ENCODE peak calls at places on chromosomes 2 and 18, in ten cellular contexts. One of them, this sample, is unnamed.

GRCh38 chr2:67984600-67984999 is 78.2 kb downstream of the C1D start:
- DNase-seq in stomach: no peak
- DNase-seq in MM.1S: no peak
- DNase-seq in neuronal stem cell: no peak
- DNase-seq in right atrium auricular region: no peak
- DNase-seq in vagina: no peak
- DNase-seq in psoas muscle: no peak
- DNase-seq in heart left ventricle: no peak
- DNase-seq in mammary epithelial cell: no peak
- DNase-seq in fibroblast of lung: no peak
- DNase-seq in this sample: no peak

GRCh38 chr2:191508738-191509137 is 169.2 kb upstream of the NABP1 start:
- DNase-seq in psoas muscle: no peak
- DNase-seq in heart left ventricle: no peak
- DNase-seq in vagina: no peak
- DNase-seq in neuronal stem cell: no peak
- DNase-seq in MM.1S: no peak
- DNase-seq in mammary epithelial cell: no peak
- DNase-seq in right atrium auricular region: no peak
- DNase-seq in stomach: no peak
- DNase-seq in fibroblast of lung: no peak
- DNase-seq in this sample: no peak

GRCh38 chr2:223093436-223093839 is 41.4 kb downstream of the KCNE4 start:
- DNase-seq in MM.1S: no peak
- DNase-seq in fibroblast of lung: no peak
- DNase-seq in mammary epithelial cell: peak; percentile 63
- DNase-seq in neuronal stem cell: no peak
- DNase-seq in heart left ventricle: peak; percentile 68
- DNase-seq in stomach: no peak
- DNase-seq in psoas muscle: peak; percentile 71
- DNase-seq in vagina: peak; percentile 84
- DNase-seq in right atrium auricular region: peak; percentile 85
- DNase-seq in this sample: no peak

GRCh38 chr18:51135361-51135760 is 62.1 kb downstream of the MEX3C start:
- DNase-seq in MM.1S: no peak
- DNase-seq in psoas muscle: no peak
- DNase-seq in mammary epithelial cell: peak; percentile 93
- DNase-seq in neuronal stem cell: no peak
- DNase-seq in stomach: no peak
- DNase-seq in fibroblast of lung: peak; percentile 19
- DNase-seq in heart left ventricle: no peak
- DNase-seq in vagina: no peak
- DNase-seq in right atrium auricular region: no peak
- DNase-seq in this sample: no peak

GRCh38 chr2:180257247-180257646 is 250.2 kb upstream of the CWC22 start:
- DNase-seq in mammary epithelial cell: no peak
- DNase-seq in right atrium auricular region: no peak
- DNase-seq in vagina: no peak
- DNase-seq in heart left ventricle: no peak
- DNase-seq in MM.1S: no peak
- DNase-seq in neuronal stem cell: no peak
- DNase-seq in psoas muscle: no peak
- DNase-seq in stomach: no peak
- DNase-seq in fibroblast of lung: no peak
- DNase-seq in this sample: no peak

GRCh38 chr2:45888167-45888566 is 236.7 kb downstream of the PRKCE start:
- DNase-seq in neuronal stem cell: no peak
- DNase-seq in stomach: no peak
- DNase-seq in vagina: no peak
- DNase-seq in psoas muscle: no peak
- DNase-seq in right atrium auricular region: no peak
- DNase-seq in mammary epithelial cell: no peak
- DNase-seq in heart left ventricle: no peak
- DNase-seq in fibroblast of lung: peak; percentile 80
- DNase-seq in MM.1S: no peak
- DNase-seq in this sample: no peak

GRCh38 chr18:13710460-13710859 is 15.9 kb downstream of the FAM210A start:
- DNase-seq in neuronal stem cell: no peak
- DNase-seq in heart left ventricle: no peak
- DNase-seq in MM.1S: no peak
- DNase-seq in fibroblast of lung: peak; percentile 12
- DNase-seq in stomach: no peak
- DNase-seq in mammary epithelial cell: peak; percentile 99
- DNase-seq in vagina: no peak
- DNase-seq in right atrium auricular region: no peak
- DNase-seq in psoas muscle: no peak
- DNase-seq in this sample: no peak

GRCh38 chr2:95062716-95063400 is 37.4 kb downstream of the MAL start:
- DNase-seq in right atrium auricular region: no peak
- DNase-seq in vagina: peak; percentile 60
- DNase-seq in mammary epithelial cell: peak; percentile 19
- DNase-seq in fibroblast of lung: no peak
- DNase-seq in stomach: no peak
- DNase-seq in neuronal stem cell: no peak
- DNase-seq in psoas muscle: no peak
- DNase-seq in heart left ventricle: no peak
- DNase-seq in MM.1S: no peak
- DNase-seq in this sample: no peak

GRCh38 chr18:22337311-22337710 is 80.4 kb downstream of the CTAGE1 start:
- DNase-seq in psoas muscle: no peak
- DNase-seq in right atrium auricular region: no peak
- DNase-seq in heart left ventricle: no peak
- DNase-seq in MM.1S: no peak
- DNase-seq in mammary epithelial cell: no peak
- DNase-seq in vagina: no peak
- DNase-seq in fibroblast of lung: peak; percentile 31
- DNase-seq in neuronal stem cell: no peak
- DNase-seq in stomach: no peak
- DNase-seq in this sample: no peak

GRCh38 chr2:192546566-192546965 is 351.8 kb upstream of the TMEFF2 start:
- DNase-seq in mammary epithelial cell: peak; percentile 39
- DNase-seq in fibroblast of lung: no peak
- DNase-seq in neuronal stem cell: no peak
- DNase-seq in MM.1S: no peak
- DNase-seq in heart left ventricle: no peak
- DNase-seq in vagina: no peak
- DNase-seq in stomach: no peak
- DNase-seq in right atrium auricular region: no peak
- DNase-seq in psoas muscle: no peak
- DNase-seq in this sample: no peak

GRCh38 chr18:10401489-10401888 is 52.9 kb upstream of the APCDD1 start:
- DNase-seq in heart left ventricle: no peak
- DNase-seq in fibroblast of lung: no peak
- DNase-seq in right atrium auricular region: no peak
- DNase-seq in psoas muscle: no peak
- DNase-seq in mammary epithelial cell: no peak
- DNase-seq in stomach: no peak
- DNase-seq in vagina: no peak
- DNase-seq in MM.1S: no peak
- DNase-seq in neuronal stem cell: no peak
- DNase-seq in this sample: no peak

GRCh38 chr2:226837787-226838603 is 2.1 kb downstream of the RHBDD1 start:
- DNase-seq in psoas muscle: no peak
- DNase-seq in mammary epithelial cell: no peak
- DNase-seq in stomach: no peak
- DNase-seq in heart left ventricle: no peak
- DNase-seq in right atrium auricular region: no peak
- DNase-seq in MM.1S: no peak
- DNase-seq in neuronal stem cell: no peak
- DNase-seq in vagina: no peak
- DNase-seq in fibroblast of lung: no peak
- DNase-seq in this sample: no peak

GRCh38 chr2:128376241-128377041 is 57.8 kb upstream of the HS6ST1 start:
- DNase-seq in MM.1S: no peak
- DNase-seq in heart left ventricle: no peak
- DNase-seq in stomach: peak; percentile 21
- DNase-seq in right atrium auricular region: no peak
- DNase-seq in mammary epithelial cell: no peak
- DNase-seq in neuronal stem cell: no peak
- DNase-seq in psoas muscle: no peak
- DNase-seq in vagina: no peak
- DNase-seq in fibroblast of lung: no peak
- DNase-seq in this sample: no peak

GRCh38 chr2:8983571-8983970 is 19.9 kb downstream of the MBOAT2 start:
- DNase-seq in MM.1S: no peak
- DNase-seq in vagina: no peak
- DNase-seq in mammary epithelial cell: no peak
- DNase-seq in right atrium auricular region: no peak
- DNase-seq in psoas muscle: no peak
- DNase-seq in heart left ventricle: no peak
- DNase-seq in neuronal stem cell: no peak
- DNase-seq in stomach: no peak
- DNase-seq in fibroblast of lung: no peak
- DNase-seq in this sample: no peak

GRCh38 chr2:176068037-176068832 is 15.5 kb downstream of the EVX2 start:
- DNase-seq in stomach: no peak
- DNase-seq in mammary epithelial cell: no peak
- DNase-seq in neuronal stem cell: no peak
- DNase-seq in vagina: no peak
- DNase-seq in fibroblast of lung: no peak
- DNase-seq in psoas muscle: no peak
- DNase-seq in MM.1S: no peak
- DNase-seq in right atrium auricular region: no peak
- DNase-seq in heart left ventricle: no peak
- DNase-seq in this sample: no peak

GRCh38 chr2:25303517-25304338 is 38.0 kb downstream of the DNMT3A start:
- DNase-seq in mammary epithelial cell: no peak
- DNase-seq in fibroblast of lung: no peak
- DNase-seq in stomach: no peak
- DNase-seq in MM.1S: no peak
- DNase-seq in neuronal stem cell: no peak
- DNase-seq in psoas muscle: no peak
- DNase-seq in heart left ventricle: no peak
- DNase-seq in right atrium auricular region: no peak
- DNase-seq in vagina: no peak
- DNase-seq in this sample: no peak
- H3K4me1 ChIP-seq in mammary epithelial cell: peaks cover 30% of the 10 kb centered on the region
- H3K4me1 ChIP-seq in fibroblast of lung: peaks cover 9% of the 10 kb centered on the region
- H3K4me1 ChIP-seq in stomach: peaks cover 21% of the 10 kb centered on the region
- H3K4me1 ChIP-seq in MM.1S: peaks cover 21% of the 10 kb centered on the region
- H3K4me1 ChIP-seq in neuronal stem cell: peaks cover 16% of the 10 kb centered on the region
- H3K4me1 ChIP-seq in psoas muscle: peaks cover 67% of the 10 kb centered on the region
- H3K4me1 ChIP-seq in heart left ventricle: peaks cover 45% of the 10 kb centered on the region
- H3K4me1 ChIP-seq in right atrium auricular region: peaks cover 73% of the 10 kb centered on the region
- H3K4me1 ChIP-seq in vagina: peaks cover 61% of the 10 kb centered on the region
- H3K4me1 ChIP-seq in this sample: peaks cover 89% of the 10 kb centered on the region

GRCh38 chr2:16101196-16101595 is 160.8 kb downstream of the MYCN start:
- DNase-seq in fibroblast of lung: no peak
- DNase-seq in neuronal stem cell: no peak
- DNase-seq in heart left ventricle: no peak
- DNase-seq in MM.1S: no peak
- DNase-seq in mammary epithelial cell: no peak
- DNase-seq in psoas muscle: no peak
- DNase-seq in vagina: no peak
- DNase-seq in stomach: no peak
- DNase-seq in right atrium auricular region: no peak
- DNase-seq in this sample: no peak

GRCh38 chr2:16102976-16103380 is 162.6 kb downstream of the MYCN start:
- DNase-seq in heart left ventricle: no peak
- DNase-seq in psoas muscle: no peak
- DNase-seq in stomach: no peak
- DNase-seq in right atrium auricular region: no peak
- DNase-seq in MM.1S: no peak
- DNase-seq in mammary epithelial cell: no peak
- DNase-seq in fibroblast of lung: no peak
- DNase-seq in vagina: no peak
- DNase-seq in neuronal stem cell: no peak
- DNase-seq in this sample: no peak

GRCh38 chr2:16099326-16099725 is 159.0 kb downstream of the MYCN start:
- DNase-seq in MM.1S: no peak
- DNase-seq in right atrium auricular region: no peak
- DNase-seq in stomach: no peak
- DNase-seq in neuronal stem cell: no peak
- DNase-seq in vagina: no peak
- DNase-seq in psoas muscle: no peak
- DNase-seq in fibroblast of lung: no peak
- DNase-seq in mammary epithelial cell: no peak
- DNase-seq in heart left ventricle: no peak
- DNase-seq in this sample: no peak

GRCh38 chr2:16102287-16102975 is 162.1 kb downstream of the MYCN start:
- DNase-seq in MM.1S: no peak
- DNase-seq in heart left ventricle: no peak
- DNase-seq in psoas muscle: no peak
- DNase-seq in neuronal stem cell: no peak
- DNase-seq in stomach: no peak
- DNase-seq in vagina: no peak
- DNase-seq in right atrium auricular region: no peak
- DNase-seq in mammary epithelial cell: no peak
- DNase-seq in fibroblast of lung: no peak
- DNase-seq in this sample: no peak

GRCh38 chr2:16100006-16100405 is 159.7 kb downstream of the MYCN start:
- DNase-seq in mammary epithelial cell: peak; percentile 48
- DNase-seq in heart left ventricle: no peak
- DNase-seq in right atrium auricular region: no peak
- DNase-seq in MM.1S: no peak
- DNase-seq in stomach: no peak
- DNase-seq in vagina: no peak
- DNase-seq in psoas muscle: no peak
- DNase-seq in fibroblast of lung: no peak
- DNase-seq in neuronal stem cell: no peak
- DNase-seq in this sample: no peak
- H3K4me1 ChIP-seq in mammary epithelial cell: no peaks in the 10 kb centered on the region
- H3K4me1 ChIP-seq in heart left ventricle: no peaks in the 10 kb centered on the region
- H3K4me1 ChIP-seq in right atrium auricular region: no peaks in the 10 kb centered on the region
- H3K4me1 ChIP-seq in MM.1S: no peaks in the 10 kb centered on the region
- H3K4me1 ChIP-seq in stomach: no peaks in the 10 kb centered on the region
- H3K4me1 ChIP-seq in vagina: peaks cover 3% of the 10 kb centered on the region
- H3K4me1 ChIP-seq in psoas muscle: no peaks in the 10 kb centered on the region
- H3K4me1 ChIP-seq in fibroblast of lung: no peaks in the 10 kb centered on the region
- H3K4me1 ChIP-seq in neuronal stem cell: peaks cover 14% of the 10 kb centered on the region
- H3K4me1 ChIP-seq in this sample: no peaks in the 10 kb centered on the region

GRCh38 chr2:113896791-113897190 is 6.9 kb downstream of the ACTR3 start:
- DNase-seq in MM.1S: no peak
- DNase-seq in neuronal stem cell: no peak
- DNase-seq in fibroblast of lung: no peak
- DNase-seq in heart left ventricle: no peak
- DNase-seq in vagina: no peak
- DNase-seq in mammary epithelial cell: no peak
- DNase-seq in stomach: no peak
- DNase-seq in psoas muscle: no peak
- DNase-seq in right atrium auricular region: no peak
- DNase-seq in this sample: no peak
- H3K4me1 ChIP-seq in MM.1S: peaks cover 13% of the 10 kb centered on the region
- H3K4me1 ChIP-seq in neuronal stem cell: peaks cover 2% of the 10 kb centered on the region
- H3K4me1 ChIP-seq in fibroblast of lung: peaks cover 13% of the 10 kb centered on the region
- H3K4me1 ChIP-seq in heart left ventricle: peaks cover 88% of the 10 kb centered on the region
- H3K4me1 ChIP-seq in vagina: peaks cover 94% of the 10 kb centered on the region
- H3K4me1 ChIP-seq in mammary epithelial cell: peaks cover 46% of the 10 kb centered on the region
- H3K4me1 ChIP-seq in stomach: peaks cover 78% of the 10 kb centered on the region
- H3K4me1 ChIP-seq in psoas muscle: peaks cover 88% of the 10 kb centered on the region
- H3K4me1 ChIP-seq in right atrium auricular region: peaks cover 83% of the 10 kb centered on the region
- H3K4me1 ChIP-seq in this sample: peaks cover 62% of the 10 kb centered on the region

DNA sequence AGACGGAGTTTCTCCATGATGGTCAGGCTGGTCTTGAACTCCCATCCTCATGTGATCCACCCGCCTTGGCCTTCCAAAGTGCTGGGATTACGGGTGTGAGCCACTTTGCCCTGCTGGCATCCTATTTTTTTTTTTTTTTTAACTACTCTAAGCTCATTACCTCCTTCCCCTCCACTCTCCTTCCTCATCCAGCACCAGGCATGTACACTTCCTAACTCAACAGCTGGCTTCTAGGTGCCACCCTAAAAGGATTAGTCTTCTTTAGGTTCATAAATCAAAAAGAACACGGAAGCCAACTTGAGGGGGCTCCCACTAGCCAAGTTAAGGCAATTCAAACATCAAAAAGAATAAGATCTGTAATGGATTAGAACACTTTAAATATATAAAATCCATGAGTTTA is 70.6 kb upstream of the TEX51 start:
- DNase-seq in psoas muscle: no peak
- DNase-seq in mammary epithelial cell: no peak
- DNase-seq in vagina: no peak
- DNase-seq in neuronal stem cell: no peak
- DNase-seq in right atrium auricular region: no peak
- DNase-seq in stomach: no peak
- DNase-seq in MM.1S: no peak
- DNase-seq in heart left ventricle: no peak
- DNase-seq in fibroblast of lung: no peak
- DNase-seq in this sample: no peak
- H3K4me1 ChIP-seq in psoas muscle: no peaks in the 10 kb centered on the region
- H3K4me1 ChIP-seq in mammary epithelial cell: no peaks in the 10 kb centered on the region
- H3K4me1 ChIP-seq in vagina: no peaks in the 10 kb centered on the region
- H3K4me1 ChIP-seq in neuronal stem cell: peaks cover 7% of the 10 kb centered on the region
- H3K4me1 ChIP-seq in right atrium auricular region: no peaks in the 10 kb centered on the region
- H3K4me1 ChIP-seq in stomach: no peaks in the 10 kb centered on the region
- H3K4me1 ChIP-seq in MM.1S: no peaks in the 10 kb centered on the region
- H3K4me1 ChIP-seq in heart left ventricle: no peaks in the 10 kb centered on the region
- H3K4me1 ChIP-seq in fibroblast of lung: no peaks in the 10 kb centered on the region
- H3K4me1 ChIP-seq in this sample: no peaks in the 10 kb centered on the region

This sample was measured in esophagus squamous epithelium.